ENCODE peak calls at places on chromosomes 3 and 15, in eight cellular contexts. W, C, B, F, N, I, L and U are unnamed samples.

GRCh38 chr15:40308844-40309189 is 1.1 kb upstream of the PLCB2 start:
- DNase-seq in W (no peak), C (peak), B (no peak), F (no peak), N (no peak), I (peak), L (no peak), U (no peak)

GRCh38 chr3:103609472-103609871 is 1174.7 kb downstream of the ZPLD1 start:
- DNase-seq in W (no peak), C (no peak), B (no peak), F (no peak), N (no peak), I (no peak), L (no peak), U (no peak)

GRCh38 chr3:194139085-194139976 is 3.4 kb downstream of the HES1 start:
- DNase-seq in W (no peak), C (no peak), B (no peak), F (no peak), N (peak), I (peak), L (no peak), U (no peak)

GRCh38 chr3:127035672-127036071 is 52.8 kb downstream of the PLXNA1 start:
- DNase-seq in W (no peak), C (no peak), B (peak), F (no peak), N (no peak), I (peak), L (no peak), U (peak)

GRCh38 chr15:99249270-99249817 is at the start of gene TTC23:
- DNase-seq in W (no peak), C (no peak), B (no peak), F (no peak), N (no peak), I (no peak), L (peak), U (no peak)

GRCh38 chr3:53236112-53236841 is 19.5 kb downstream of the TKT start:
- DNase-seq in W (no peak), C (peak), B (peak), F (no peak), N (no peak), I (peak), L (no peak), U (no peak)

GRCh38 chr3:50600841-50601591 is 10.6 kb downstream of the CISH start:
- DNase-seq in W (peak), C (peak), B (peak), F (peak), N (peak), I (peak), L (no peak), U (peak)

GRCh38 chr3:65439641-65440040 is 599.1 kb downstream of the MAGI1 start:
- DNase-seq in W (no peak), C (peak), B (peak), F (no peak), N (peak), I (peak), L (peak), U (no peak)

GRCh38 chr15:76626611-76627010 is 278.5 kb downstream of the SCAPER start:
- DNase-seq in W (no peak), C (no peak), B (no peak), F (no peak), N (no peak), I (no peak), L (no peak), U (no peak)

GRCh38 chr3:100159564-100160153 is 45.4 kb upstream of the FILIP1L start:
- DNase-seq in W (no peak), C (no peak), B (no peak), F (no peak), N (no peak), I (no peak), L (no peak), U (no peak)

GRCh38 chr3:121855555-121855954 is 20.5 kb downstream of the EAF2 start:
- DNase-seq in W (no peak), C (peak), B (no peak), F (no peak), N (no peak), I (no peak), L (no peak), U (no peak)

GRCh38 chr15:77033729-77034619 is 36.9 kb downstream of the TSPAN3 start:
- DNase-seq in W (peak), C (no peak), B (peak), F (no peak), N (no peak), I (peak), L (peak), U (peak)

GRCh38 chr3:149273096-149273751 is 51.6 kb upstream of the CP start:
- DNase-seq in W (no peak), C (peak), B (no peak), F (no peak), N (no peak), I (no peak), L (peak), U (no peak)

GRCh38 chr3:126525853-126526667 is 2.1 kb downstream of the CHST13 start:
- DNase-seq in W (peak), C (no peak), B (no peak), F (no peak), N (no peak), I (no peak), L (no peak), U (no peak)

GRCh38 chr3:24365168-24365567 is 129.5 kb downstream of the THRB start:
- DNase-seq in W (no peak), C (no peak), B (no peak), F (no peak), N (no peak), I (peak), L (no peak), U (no peak)

GRCh38 chr3:140655678-140656077 is 22.2 kb upstream of the TRIM42 start:
- DNase-seq in W (no peak), C (no peak), B (no peak), F (no peak), N (no peak), I (no peak), L (no peak), U (no peak)

GRCh38 chr3:186025161-186025560 is 83.7 kb downstream of the ETV5 start:
- DNase-seq in W (no peak), C (no peak), B (no peak), F (no peak), N (no peak), I (no peak), L (no peak), U (no peak)

GRCh38 chr3:123138819-123139517 is 62.8 kb upstream of the SEC22A start:
- DNase-seq in W (no peak), C (no peak), B (no peak), F (no peak), N (no peak), I (no peak), L (no peak), U (no peak)

GRCh38 chr3:160097478-160097877 is 108.8 kb downstream of the IL12A start:
- DNase-seq in W (no peak), C (no peak), B (no peak), F (no peak), N (no peak), I (no peak), L (no peak), U (peak)